ENCODE peak calls at places on chromosomes 1 and 21, in nine cellular contexts. G, H, Y, L, P, N, B, D and W are unnamed samples.

GRCh38 chr1:106956721-106957120 is 99.8 kb upstream of the PRMT6 start:
- DNase-seq in G (no peak), H (no peak), Y (no peak), L (no peak), P (no peak), N (no peak), B (no peak), D (no peak), W (no peak)

GRCh38 chr1:155960081-155960745 is 18.1 kb downstream of the ARHGEF2 start:
- DNase-seq in G (no peak), H (no peak), Y (no peak), L (no peak), P (no peak), N (no peak), B (no peak), D (no peak), W (no peak)

GRCh38 chr1:41735587-41736290 is 183.0 kb downstream of the HIVEP3 start:
- DNase-seq in G (no peak), H (peak; percentile 64), Y (no peak), L (no peak), P (no peak), N (no peak), B (no peak), D (no peak), W (no peak)

GRCh38 chr1:44786138-44786840 is 1.7 kb downstream of the BEST4 start:
- DNase-seq in G (peak; percentile 72), H (peak; percentile 84), Y (no peak), L (no peak), P (peak; percentile 63), N (peak; percentile 54), B (peak; percentile 60), D (peak; percentile 61), W (no peak)

GRCh38 chr1:184836081-184836480 is 81.4 kb upstream of the EDEM3 start:
- DNase-seq in G (no peak), H (no peak), Y (no peak), L (no peak), P (no peak), N (no peak), B (no peak), D (no peak), W (no peak)

GRCh38 chr1:225480825-225481434 is 53.1 kb upstream of the LBR start:
- DNase-seq in G (peak; percentile 24), H (peak; percentile 71), Y (no peak), L (peak; percentile 40), P (no peak), N (no peak), B (peak; percentile 63), D (peak; percentile 35), W (peak; percentile 32)

GRCh38 chr1:35443768-35444518 is 113.3 kb downstream of the KIAA0319L start:
- DNase-seq in G (no peak), H (peak; percentile 26), Y (no peak), L (no peak), P (no peak), N (no peak), B (no peak), D (no peak), W (no peak)

GRCh38 chr1:29390075-29390474 is 153.8 kb downstream of the PTPRU start:
- DNase-seq in G (no peak), H (no peak), Y (no peak), L (no peak), P (no peak), N (no peak), B (no peak), D (no peak), W (no peak)

GRCh38 chr21:28375708-28376385 is 616.8 kb downstream of the LTN1 start:
- DNase-seq in G (no peak), H (no peak), Y (peak; percentile 65), L (no peak), P (no peak), N (no peak), B (no peak), D (no peak), W (no peak)

GRCh38 chr1:150302338-150302737 is 8.7 kb downstream of the MRPS21 start:
- DNase-seq in G (no peak), H (no peak), Y (no peak), L (no peak), P (no peak), N (no peak), B (peak; percentile 99), D (no peak), W (no peak)

GRCh38 chr1:236893626-236894545 is 98.8 kb downstream of the MTR start:
- DNase-seq in G (no peak), H (no peak), Y (peak; percentile 36), L (no peak), P (no peak), N (no peak), B (no peak), D (no peak), W (no peak)

GRCh38 chr1:231806623-231807470 is 180.3 kb downstream of the DISC1 start:
- DNase-seq in G (no peak), H (peak; percentile 81), Y (no peak), L (peak; percentile 82), P (no peak), N (no peak), B (no peak), D (no peak), W (no peak)

GRCh38 chr1:118335372-118335771 is 150.3 kb upstream of the SPAG17 start:
- DNase-seq in G (no peak), H (no peak), Y (peak; percentile 67), L (peak; percentile 40), P (no peak), N (no peak), B (no peak), D (no peak), W (peak; percentile 86)

GRCh38 chr1:102970496-102971078 is 137.7 kb downstream of the COL11A1 start:
- DNase-seq in G (no peak), H (peak; percentile 86), Y (peak; percentile 12), L (peak; percentile 53), P (no peak), N (no peak), B (no peak), D (no peak), W (peak; percentile 42)

GRCh38 chr1:19563336-19564097 is 78.2 kb upstream of the CAPZB start:
- DNase-seq in G (no peak), H (no peak), Y (no peak), L (no peak), P (no peak), N (no peak), B (no peak), D (no peak), W (no peak)

GRCh38 chr1:58618303-58618702 is 41.3 kb upstream of the TACSTD2 start:
- DNase-seq in G (no peak), H (no peak), Y (peak; percentile 77), L (peak; percentile 83), P (no peak), N (no peak), B (no peak), D (no peak), W (peak; percentile 97)

GRCh38 chr1:232306269-232306911 is 323.5 kb downstream of the SIPA1L2 start:
- DNase-seq in G (no peak), H (peak; percentile 50), Y (no peak), L (no peak), P (no peak), N (no peak), B (no peak), D (no peak), W (no peak)

GRCh38 chr1:186960866-186961265 is 132.1 kb downstream of the PLA2G4A start:
- DNase-seq in G (no peak), H (no peak), Y (no peak), L (no peak), P (no peak), N (no peak), B (no peak), D (no peak), W (no peak)

GRCh38 chr1:118246646-118247045 is 61.6 kb upstream of the SPAG17 start:
- DNase-seq in G (no peak), H (no peak), Y (no peak), L (no peak), P (no peak), N (no peak), B (no peak), D (no peak), W (no peak)

GRCh38 chr1:76053021-76053420 is 21.5 kb upstream of the ST6GALNAC3 start:
- DNase-seq in G (no peak), H (peak; percentile 37), Y (no peak), L (no peak), P (no peak), N (no peak), B (no peak), D (no peak), W (no peak)

GRCh38 chr1:22801753-22802152 is 91.1 kb downstream of the EPHB2 start:
- DNase-seq in G (no peak), H (peak; percentile 95), Y (no peak), L (no peak), P (no peak), N (no peak), B (no peak), D (no peak), W (no peak)

GRCh38 chr1:234927312-234927967 is 201.2 kb downstream of the TOMM20 start:
- DNase-seq in G (no peak), H (no peak), Y (no peak), L (no peak), P (no peak), N (no peak), B (no peak), D (no peak), W (no peak)

GRCh38 chr1:28197682-28198415 is 21.4 kb upstream of the PTAFR start:
- DNase-seq in G (no peak), H (no peak), Y (no peak), L (no peak), P (no peak), N (no peak), B (no peak), D (no peak), W (no peak)

GRCh38 chr1:41404308-41404755 is 43.1 kb downstream of the FOXO6 start:
- DNase-seq in G (no peak), H (peak; percentile 54), Y (no peak), L (no peak), P (no peak), N (no peak), B (peak; percentile 45), D (no peak), W (peak; percentile 46)

GRCh38 chr1:2193514-2194251 is 889 bp downstream of the FAAP20 start:
- DNase-seq in G (no peak), H (no peak), Y (no peak), L (no peak), P (no peak), N (no peak), B (no peak), D (no peak), W (no peak)

GRCh38 chr21:36487641-36488307 is 7.9 kb upstream of the CLDN14 start:
- DNase-seq in G (no peak), H (no peak), Y (no peak), L (no peak), P (no peak), N (no peak), B (no peak), D (no peak), W (no peak)

GRCh38 chr21:46394819-46395152 is 63.9 kb upstream of the DIP2A start:
- DNase-seq in G (no peak), H (no peak), Y (no peak), L (no peak), P (no peak), N (no peak), B (no peak), D (no peak), W (no peak)